ENCODE peak calls at places on chromosomes 5 and 9, in ten cellular contexts. T is pancreas, C is GM06990, J is bronchial epithelial cell, E is BJ, N is astrocyte of the cerebellum, R is upper lobe of right lung, H is fibroblast of pulmonary artery, L is fibroblast of the aortic adventitia, P is heart left ventricle. U is an unnamed sample.
A peak's percentile ranks its signal among the peaks of the same experiment; 100 is the strongest.

GRCh38 chr9:138049085-138049778 is 171.7 kb downstream of the CACNA1B start:
- DNase-seq in T (no peak), C (no peak), J (no peak), E (no peak), N (no peak), R (peak; percentile 52), H (no peak), L (no peak), P (no peak), U (no peak)

GRCh38 chr9:97749928-97750327 is 52.8 kb upstream of the XPA start:
- DNase-seq in T (no peak), C (no peak), J (peak; percentile 30), E (no peak), N (no peak), R (no peak), H (no peak), L (no peak), P (no peak), U (no peak)

GRCh38 chr9:87533291-87533690 is 35.6 kb downstream of the DAPK1 start:
- DNase-seq in T (no peak), C (no peak), J (no peak), E (no peak), N (no peak), R (no peak), H (no peak), L (no peak), P (no peak), U (no peak)

GRCh38 chr9:110015759-110016158 is 192.2 kb downstream of the C9orf152 start:
- DNase-seq in T (no peak), C (no peak), J (peak; percentile 99), E (no peak), N (peak; percentile 37), R (no peak), H (peak; percentile 82), L (peak; percentile 55), P (no peak), U (peak; percentile 85)

GRCh38 chr9:91546574-91546973 is 122.9 kb upstream of the NFIL3 start:
- DNase-seq in T (no peak), C (no peak), J (peak; percentile 91), E (no peak), N (no peak), R (no peak), H (peak; percentile 13), L (peak; percentile 53), P (no peak), U (peak; percentile 79)

GRCh38 chr5:133691448-133691847 is 79.1 kb upstream of the FSTL4 start:
- DNase-seq in T (no peak), C (no peak), J (peak; percentile 88), E (no peak), N (no peak), R (no peak), H (no peak), L (no peak), P (no peak), U (no peak)

GRCh38 chr5:34589832-34590231 is 66.3 kb upstream of the RAI14 start:
- DNase-seq in T (no peak), C (no peak), J (no peak), E (no peak), N (no peak), R (no peak), H (no peak), L (no peak), P (no peak), U (no peak)

GRCh38 chr9:6557883-6558282 is 87.6 kb downstream of the GLDC start:
- DNase-seq in T (no peak), C (no peak), J (no peak), E (no peak), N (no peak), R (no peak), H (peak; percentile 45), L (no peak), P (no peak), U (no peak)

GRCh38 chr5:4882186-4882585 is 257.9 kb upstream of the ADAMTS16 start:
- DNase-seq in T (no peak), C (no peak), J (no peak), E (no peak), N (no peak), R (no peak), H (no peak), L (no peak), P (no peak), U (no peak)

GRCh38 chr5:4879693-4880303 is 260.3 kb upstream of the ADAMTS16 start:
- DNase-seq in T (no peak), C (peak; percentile 13), J (peak; percentile 50), E (peak; percentile 9), N (peak; percentile 79), R (peak; percentile 82), H (peak; percentile 73), L (peak; percentile 85), P (peak; percentile 67), U (peak; percentile 79)

GRCh38 chr5:4875942-4876341 is 264.2 kb upstream of the ADAMTS16 start:
- DNase-seq in T (no peak), C (no peak), J (no peak), E (no peak), N (no peak), R (no peak), H (no peak), L (no peak), P (no peak), U (no peak)

GRCh38 chr5:4880304-4880741 is 259.8 kb upstream of the ADAMTS16 start:
- DNase-seq in T (no peak), C (no peak), J (no peak), E (no peak), N (no peak), R (no peak), H (no peak), L (no peak), P (no peak), U (no peak)

DNA sequence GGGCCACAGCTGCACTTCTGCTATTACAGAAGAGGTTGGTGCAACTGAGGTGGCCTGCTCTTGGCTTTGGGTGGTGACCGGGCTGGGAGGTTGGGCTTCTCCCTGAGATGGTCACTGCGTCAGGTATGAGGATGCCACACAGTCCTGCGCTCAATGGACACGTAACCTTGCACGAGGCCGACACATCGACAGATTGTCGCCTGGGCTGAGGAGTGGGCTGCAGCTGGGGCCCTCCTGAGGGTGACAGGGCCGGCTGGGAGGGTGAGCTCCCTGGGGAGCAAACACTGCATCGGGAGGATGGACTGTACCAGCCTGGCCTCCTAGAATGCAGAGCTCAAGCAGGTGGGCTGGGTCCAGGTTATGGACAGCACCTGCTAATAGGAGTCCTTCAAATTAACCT is 261.1 kb upstream of the ADAMTS16 start:
- DNase-seq in T (no peak), C (no peak), J (no peak), E (no peak), N (no peak), R (no peak), H (no peak), L (no peak), P (no peak), U (no peak)
- H3K4me3 ChIP-seq in T (no peak overlapping the region), C (no peak overlapping the region), J (no peak overlapping the region), E (no peak overlapping the region), N (no peak overlapping the region), R (no peak overlapping the region), H (no peak overlapping the region), L (no peak overlapping the region), P (no peak overlapping the region), U (no peak overlapping the region)

DNA sequence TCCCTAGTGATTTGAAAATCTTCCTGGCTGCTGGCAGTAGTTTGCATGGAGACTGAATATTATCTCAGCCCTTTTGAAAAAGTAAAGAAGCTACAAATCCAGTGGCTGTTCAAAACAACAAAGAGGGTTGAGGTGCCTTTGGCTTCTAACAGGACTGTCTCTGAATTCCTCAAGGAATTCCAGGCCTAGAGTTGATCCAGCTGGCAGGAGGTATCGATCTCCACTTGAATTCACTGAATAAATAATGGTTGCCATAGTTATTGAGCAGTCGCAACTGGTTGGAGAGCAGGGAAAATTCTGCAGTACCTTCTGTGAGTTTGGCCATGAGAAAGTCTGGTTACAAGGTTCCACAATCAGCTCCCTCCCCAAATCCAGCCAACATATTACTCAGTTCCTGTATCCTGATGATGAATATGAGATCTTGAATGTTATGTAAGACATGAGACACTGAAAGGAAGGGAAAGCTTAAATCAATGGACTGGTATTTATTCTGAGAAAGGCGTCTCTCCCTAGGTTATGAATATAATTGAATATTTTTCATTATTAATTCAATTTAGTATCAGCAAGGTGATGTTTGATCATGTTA is 37.8 kb downstream of the NR4A3 start:
- DNase-seq in T (no peak), C (no peak), J (peak; percentile 58), E (no peak), N (no peak), R (no peak), H (peak; percentile 63), L (peak; percentile 64), P (no peak), U (no peak)
- TF ChIP-seq CTCF in T (no peak), C (no peak), J (no peak), E (no peak), N (no peak), R (no peak), H (no peak), L (no peak), P (no peak), U (no peak)

DNA sequence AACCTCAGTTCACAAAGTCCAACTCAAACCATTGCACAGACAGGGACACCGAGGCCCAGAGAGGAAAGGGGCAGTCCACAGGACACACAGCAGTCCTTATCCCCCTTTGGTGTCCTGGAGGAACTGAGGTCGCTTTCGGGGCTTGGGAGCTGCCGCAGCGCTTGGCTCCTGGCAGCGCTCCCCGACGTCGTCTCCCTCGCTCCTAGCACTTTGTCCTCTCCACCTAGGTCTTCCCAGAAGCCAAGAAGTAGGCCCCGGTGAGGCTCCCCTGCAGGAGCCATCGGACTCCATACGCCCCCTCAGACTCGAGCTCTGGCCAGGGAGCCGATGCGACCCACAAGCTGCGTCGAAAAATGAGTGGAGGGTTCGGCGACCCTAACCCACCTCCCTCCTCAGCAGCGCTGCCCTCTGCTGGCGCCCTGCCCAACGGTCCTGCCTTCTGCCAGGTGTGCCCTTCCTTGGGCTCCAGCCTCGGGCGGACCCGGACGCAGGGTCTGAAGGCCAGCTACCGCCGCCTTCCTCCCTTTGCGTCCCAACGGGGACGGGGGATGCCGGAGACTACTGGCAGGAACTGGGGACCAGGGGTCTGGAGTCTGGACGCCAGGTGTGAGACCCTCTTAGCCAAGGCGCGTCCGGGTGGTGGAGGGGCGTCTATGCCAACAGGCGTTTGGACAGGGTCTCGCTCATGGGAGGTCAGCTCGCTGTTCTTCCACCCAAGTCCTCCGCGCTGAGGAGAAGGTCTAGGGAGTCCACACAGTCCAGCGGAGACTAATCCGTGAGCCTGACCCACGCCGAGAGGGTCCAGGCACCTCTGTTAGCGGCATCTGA is 2.1 kb upstream of the PRDM12 start:
- DNase-seq in T (no peak), C (no peak), J (no peak), E (no peak), N (no peak), R (no peak), H (no peak), L (no peak), P (no peak), U (no peak)
- H3K4me3 ChIP-seq in T (no peak overlapping the region), C (no peak overlapping the region), J (no peak overlapping the region), E (no peak overlapping the region), N (no peak overlapping the region), R (no peak overlapping the region), H (no peak overlapping the region), L (no peak overlapping the region), P (no peak overlapping the region), U (no peak overlapping the region)

GRCh38 chr5:145908206-145908945 is 28.0 kb upstream of the SH3RF2 start:
- DNase-seq in T (no peak), C (no peak), J (peak; percentile 31), E (no peak), N (no peak), R (no peak), H (no peak), L (peak; percentile 60), P (no peak), U (no peak)

GRCh38 chr5:145912019-145912418 is 24.4 kb upstream of the SH3RF2 start:
- DNase-seq in T (no peak), C (no peak), J (no peak), E (no peak), N (no peak), R (no peak), H (no peak), L (no peak), P (no peak), U (no peak)

GRCh38 chr5:145912594-145912993 is 23.8 kb upstream of the SH3RF2 start:
- DNase-seq in T (no peak), C (no peak), J (no peak), E (no peak), N (no peak), R (no peak), H (no peak), L (no peak), P (no peak), U (no peak)

GRCh38 chr5:145913701-145914100 is 22.7 kb upstream of the SH3RF2 start:
- DNase-seq in T (no peak), C (no peak), J (no peak), E (no peak), N (no peak), R (no peak), H (no peak), L (no peak), P (no peak), U (no peak)

GRCh38 chr5:145911164-145911563 is 25.2 kb upstream of the SH3RF2 start:
- DNase-seq in T (no peak), C (no peak), J (no peak), E (no peak), N (no peak), R (no peak), H (no peak), L (no peak), P (no peak), U (no peak)
- TF ChIP-seq CTCF in T (no peak), C (no peak), J (no peak), E (no peak), N (no peak), R (no peak), H (no peak), L (no peak), P (no peak), U (no peak)

U was measured in astrocyte of the spinal cord.